ENCODE peak calls at places on chromosomes 4 and X, in eight cellular contexts. W is Jurkat, Clone E6-1; A is activated gamma-delta T cell treated with Interleukin-2 at 50 U/mL for 16 hours; T is activated T-cell treated with anti-CD3 and anti-CD28 coated beads for 1 hour; C is HCEC 1CT; H is GM23248; Q is activated CD4-positive, alpha-beta T cell treated with anti-CD3 and anti-CD28 coated beads, Interleukin-2, amount 50 U/mL, for 24 hours; B is retina. N is an unnamed sample.

GRCh38 chr4:6591781-6592180 is 16.8 kb downstream of the MAN2B2 start:
- DNase-seq in H (no peak), A (no peak), C (no peak), T (no peak), Q (no peak), B (no peak), W (no peak), N (no peak)

GRCh38 chrX:138711399-138712347 is at the start of gene FGF13:
- DNase-seq in B (peak), C (no peak), H (peak), W (no peak), T (no peak), A (no peak), Q (no peak), N (no peak)

GRCh38 chr4:8385106-8385505 is 55.4 kb downstream of the ACOX3 start:
- DNase-seq in T (no peak), A (no peak), W (no peak), H (no peak), B (no peak), C (no peak), Q (no peak), N (no peak)

GRCh38 chrX:47093248-47093647 is 15.0 kb downstream of the RGN start:
- DNase-seq in A (no peak), H (peak), B (no peak), W (peak), T (no peak), Q (no peak), C (peak), N (no peak)

GRCh38 chrX:9534686-9535085 is 69.8 kb downstream of the TBL1X start:
- DNase-seq in B (no peak), T (no peak), C (no peak), A (no peak), Q (no peak), W (no peak), H (peak), N (no peak)

GRCh38 chrX:81542255-81542654 is 340.4 kb downstream of the SH3BGRL start:
- DNase-seq in Q (no peak), C (no peak), W (no peak), B (no peak), H (no peak), T (no peak), A (no peak), N (no peak)

GRCh38 chrX:107935200-107935599 is 47.0 kb downstream of the TEX13B start:
- DNase-seq in B (no peak), C (peak), A (no peak), T (no peak), W (no peak), Q (no peak), H (peak), N (no peak)

GRCh38 chrX:47311857-47312774 is 58.3 kb upstream of the ZNF157 start:
- DNase-seq in C (peak), A (peak), B (peak), T (peak), W (peak), H (peak), Q (peak), N (no peak)

GRCh38 chrX:41480508-41481260 is 33.5 kb downstream of the NYX start:
- DNase-seq in A (no peak), T (no peak), Q (no peak), H (no peak), W (no peak), C (no peak), B (no peak), N (no peak)

GRCh38 chrX:46922601-46923000 is 10.4 kb downstream of the JADE3 start:
- DNase-seq in W (no peak), A (no peak), T (no peak), C (peak), Q (no peak), B (no peak), H (peak), N (no peak)

GRCh38 chr4:109472343-109472761 is 38.7 kb downstream of the SEC24B start:
- DNase-seq in Q (no peak), H (peak), C (peak), W (no peak), T (no peak), A (no peak), B (no peak), N (no peak)

GRCh38 chrX:99266255-99266654 is 1143.8 kb downstream of the PCDH19 start:
- DNase-seq in Q (no peak), T (no peak), B (no peak), W (no peak), H (no peak), C (no peak), A (no peak), N (no peak)

GRCh38 chrX:134999469-134999868 is 8.7 kb downstream of the SMIM10 start:
- DNase-seq in W (peak), Q (no peak), A (no peak), B (no peak), T (no peak), C (peak), H (peak), N (no peak)

GRCh38 chr4:82043081-82043808 is 330.5 kb downstream of the HNRNPD start:
- DNase-seq in C (no peak), H (peak), T (no peak), B (peak), W (no peak), A (no peak), Q (no peak), N (no peak)

GRCh38 chrX:12978205-12979010 is 3.5 kb downstream of the TMSB4X start:
- DNase-seq in C (peak), B (peak), T (peak), H (peak), A (peak), Q (peak), W (peak), N (no peak)

N was measured in GOT3.